ENCODE peak calls at places on chromosomes 4 and X, in eight cellular contexts. U is globus pallidus; V is midbrain; K is DMS153; J is stimulated activated CD4-positive, alpha-beta T cell treated with anti-CD3 and anti-CD28 coated beads, TNF-alpha, amount 100 ng/mL, for 48 hours; S is neural progenitor cell; A is HT-29; G is amygdala. R is an unnamed sample.
A peak's percentile ranks its signal among the peaks of the same experiment; 100 is the strongest.

GRCh38 chr4:166458756-166459155 is 585.7 kb downstream of the TLL1 start:
- DNase-seq in U (no peak), V (no peak), J (no peak), A (no peak), G (no peak), K (no peak), S (no peak), R (no peak)

GRCh38 chrX:130418066-130418465 is 16.3 kb downstream of the RBMX2 start:
- DNase-seq in S (no peak), A (no peak), K (no peak), J (no peak), V (no peak), U (no peak), G (no peak), R (no peak)

GRCh38 chrX:19765628-19766027 is 121.8 kb downstream of the SH3KBP1 start:
- DNase-seq in S (no peak), J (no peak), K (no peak), G (no peak), U (no peak), A (no peak), V (no peak), R (no peak)

GRCh38 chr4:36189511-36190226 is 54.6 kb downstream of the ARAP2 start:
- DNase-seq in J (no peak), V (no peak), K (no peak), S (no peak), A (no peak), U (no peak), G (no peak), R (no peak)

GRCh38 chrX:15749642-15750610 is 11.9 kb downstream of the CA5B start:
- DNase-seq in J (no peak), K (no peak), A (no peak), V (peak; percentile 6), U (peak; percentile 41), S (no peak), G (no peak), R (no peak)

GRCh38 chr4:189046642-189047041 is 894.0 kb upstream of the FRG1 start:
- DNase-seq in A (no peak), S (no peak), K (no peak), V (no peak), G (no peak), U (no peak), J (no peak), R (no peak)

GRCh38 chr4:46393606-46394005 is 3.7 kb upstream of the GABRA2 start:
- DNase-seq in K (no peak), A (no peak), G (no peak), V (no peak), S (no peak), U (no peak), J (no peak), R (no peak)

GRCh38 chr4:20528508-20528907 is 171.8 kb upstream of the PACRGL start:
- DNase-seq in V (no peak), J (no peak), U (no peak), K (no peak), S (no peak), A (no peak), G (no peak), R (no peak)

GRCh38 chr4:172481802-172482508 is 668.8 kb downstream of the GALNTL6 start:
- DNase-seq in A (no peak), J (no peak), S (no peak), U (no peak), V (no peak), K (no peak), G (no peak), R (no peak)

GRCh38 chrX:149758068-149758714 is 15.7 kb upstream of the HSFX1 start:
- DNase-seq in G (no peak), S (no peak), J (no peak), K (no peak), U (no peak), A (no peak), V (no peak), R (no peak)

GRCh38 chrX:148806145-148806868 is 305.9 kb downstream of the AFF2 start:
- DNase-seq in J (no peak), U (no peak), V (no peak), K (no peak), A (no peak), S (peak; percentile 77), G (no peak), R (no peak)

GRCh38 chr4:73070072-73070385 is 513 bp upstream of the COX18 start:
- DNase-seq in G (no peak), S (no peak), V (no peak), A (no peak), K (peak; percentile 55), U (no peak), J (no peak), R (no peak)

GRCh38 chrX:40809210-40809609 is 73.9 kb upstream of the MED14 start:
- DNase-seq in S (no peak), G (no peak), K (no peak), U (no peak), A (no peak), V (no peak), J (no peak), R (peak; percentile 16)

GRCh38 chr4:34486964-34487363 is 1757.3 kb downstream of the ARAP2 start:
- DNase-seq in U (no peak), A (no peak), V (no peak), J (no peak), K (no peak), S (no peak), G (no peak), R (no peak)

GRCh38 chr4:42715807-42716482 is 59.0 kb upstream of the ATP8A1 start:
- DNase-seq in U (no peak), A (no peak), S (no peak), K (no peak), G (no peak), V (no peak), J (no peak), R (no peak)

GRCh38 chr4:1251773-1252066 is 2.8 kb upstream of the CTBP1 start:
- DNase-seq in G (no peak), V (no peak), J (no peak), U (no peak), K (no peak), A (no peak), S (no peak), R (no peak)

GRCh38 chr4:74092957-74093356 is 6.0 kb downstream of the CXCL2 start:
- DNase-seq in V (no peak), G (no peak), S (no peak), K (no peak), J (no peak), U (no peak), A (peak; percentile 74), R (no peak)

GRCh38 chrX:11750051-11750450 is 8.0 kb upstream of the MSL3 start:
- DNase-seq in K (no peak), S (no peak), J (no peak), A (no peak), U (no peak), G (no peak), V (no peak), R (no peak)

GRCh38 chrX:38220024-38220935 is at the start of gene SRPX:
- DNase-seq in G (no peak), K (no peak), V (no peak), S (peak; percentile 67), U (no peak), A (peak; percentile 6), J (no peak), R (peak; percentile 50)

GRCh38 chr4:186621959-186622553 is 66.7 kb upstream of the MTNR1A start:
- DNase-seq in K (no peak), J (no peak), G (no peak), S (no peak), V (no peak), U (no peak), A (no peak), R (no peak)

GRCh38 chr4:83208776-83209365 is 75.7 kb downstream of the COQ2 start:
- DNase-seq in U (no peak), G (no peak), K (no peak), V (no peak), A (no peak), J (no peak), S (no peak), R (peak; percentile 9)

GRCh38 chr4:143921160-143921559 is 15.8 kb upstream of the GYPE start:
- DNase-seq in A (no peak), G (no peak), S (no peak), V (peak; percentile 5), J (no peak), U (no peak), K (no peak), R (no peak)

R was measured in WERI-Rb-1.